ENCODE peak calls at places on chromosomes 1 and 21, in five cellular contexts. T is GM23248, R is mammary epithelial cell, B is mesenchymal stem cell, L is H1. H is an unnamed sample.

GRCh38 chr1:32250893-32251716 is at the start of gene LCK:
- DNase-seq in R (no peak), B (no peak), L (no peak), T (no peak), H (no peak)

GRCh38 chr1:81706650-81707435 is 93.9 kb upstream of the ADGRL2 start:
- DNase-seq in T (peak), B (peak), L (no peak), R (peak), H (peak)

GRCh38 chr1:166974647-166975345 is 544 bp downstream of the ILDR2 start:
- DNase-seq in T (no peak), L (no peak), B (no peak), R (no peak), H (no peak)

GRCh38 chr1:177945943-177946650 is 23.8 kb downstream of the SEC16B start:
- DNase-seq in R (peak), T (peak), B (peak), L (peak), H (no peak)

GRCh38 chr1:202234331-202235002 is 40.9 kb downstream of the LGR6 start:
- DNase-seq in R (no peak), B (peak), T (peak), L (no peak), H (peak)

GRCh38 chr1:17742590-17742989 is 12.5 kb upstream of the ACTL8 start:
- DNase-seq in L (no peak), T (peak), B (no peak), R (no peak), H (peak)

GRCh38 chr21:45019076-45019886 is 55.1 kb upstream of the ADARB1 start:
- DNase-seq in R (no peak), B (peak), T (peak), L (no peak), H (peak)

GRCh38 chr1:70293186-70293843 is 61.2 kb downstream of the ANKRD13C start:
- DNase-seq in B (no peak), T (no peak), L (no peak), R (no peak), H (no peak)

GRCh38 chr1:4711191-4711915 is 56.9 kb downstream of the AJAP1 start:
- DNase-seq in R (no peak), B (no peak), L (peak), T (no peak), H (no peak)

GRCh38 chr1:90925928-90926869 is 95.6 kb downstream of the ZNF644 start:
- DNase-seq in B (peak), R (peak), T (peak), L (peak), H (peak)

GRCh38 chr1:107950434-107950833 is 14.5 kb downstream of the VAV3 start:
- DNase-seq in R (no peak), B (no peak), L (no peak), T (no peak), H (no peak)

DNA sequence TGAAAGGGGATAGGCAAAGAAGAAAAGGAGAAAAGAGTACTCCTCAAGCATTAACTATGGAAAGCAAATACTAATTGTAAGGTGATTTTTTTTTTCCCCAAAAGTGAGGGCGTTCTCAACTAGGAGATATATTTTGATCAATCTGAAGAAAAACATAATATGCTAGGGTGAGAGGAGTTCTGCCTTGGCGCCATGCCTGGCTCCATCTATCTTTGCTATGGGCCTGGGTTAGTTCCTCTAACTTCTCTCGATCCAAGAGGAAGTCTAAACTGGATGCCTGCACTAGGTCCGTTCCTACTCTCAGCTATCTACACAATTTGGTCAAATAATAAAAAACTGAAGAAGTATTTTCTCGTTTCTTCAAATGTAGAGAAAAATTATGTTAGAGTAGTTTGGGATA is 20.5 kb downstream of the CNN3 start:
- DNase-seq in T (no peak), L (no peak), B (no peak), R (no peak), H (no peak)
- H3K27ac ChIP-seq in T (no peak), L (no peak), B (no peak), R (no peak), H (no peak)

DNA sequence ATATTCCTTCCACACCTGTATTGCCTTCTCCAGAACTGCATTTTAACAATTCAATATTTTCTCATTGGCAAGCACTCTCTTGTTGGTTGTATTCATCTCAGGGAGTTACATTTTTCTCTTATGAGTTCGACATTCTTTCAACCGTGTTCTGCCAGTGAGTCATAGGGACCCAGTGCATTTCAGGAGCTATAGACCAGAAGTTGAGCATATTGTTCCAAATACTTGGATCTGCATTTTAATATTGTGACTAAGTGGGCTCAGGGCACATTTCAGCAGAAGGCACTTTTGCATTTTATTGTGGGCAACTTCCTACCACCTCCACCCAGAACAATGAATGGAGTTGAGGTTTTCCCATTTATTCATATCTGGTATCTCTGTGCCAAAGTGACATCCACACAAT is 132.8 kb downstream of the TNFSF18 start:
- DNase-seq in L (no peak), T (peak), R (peak), B (peak), H (peak)
- H3K9ac ChIP-seq in L (no peak), T (peak), R (no peak), B (peak), H (no peak)

DNA sequence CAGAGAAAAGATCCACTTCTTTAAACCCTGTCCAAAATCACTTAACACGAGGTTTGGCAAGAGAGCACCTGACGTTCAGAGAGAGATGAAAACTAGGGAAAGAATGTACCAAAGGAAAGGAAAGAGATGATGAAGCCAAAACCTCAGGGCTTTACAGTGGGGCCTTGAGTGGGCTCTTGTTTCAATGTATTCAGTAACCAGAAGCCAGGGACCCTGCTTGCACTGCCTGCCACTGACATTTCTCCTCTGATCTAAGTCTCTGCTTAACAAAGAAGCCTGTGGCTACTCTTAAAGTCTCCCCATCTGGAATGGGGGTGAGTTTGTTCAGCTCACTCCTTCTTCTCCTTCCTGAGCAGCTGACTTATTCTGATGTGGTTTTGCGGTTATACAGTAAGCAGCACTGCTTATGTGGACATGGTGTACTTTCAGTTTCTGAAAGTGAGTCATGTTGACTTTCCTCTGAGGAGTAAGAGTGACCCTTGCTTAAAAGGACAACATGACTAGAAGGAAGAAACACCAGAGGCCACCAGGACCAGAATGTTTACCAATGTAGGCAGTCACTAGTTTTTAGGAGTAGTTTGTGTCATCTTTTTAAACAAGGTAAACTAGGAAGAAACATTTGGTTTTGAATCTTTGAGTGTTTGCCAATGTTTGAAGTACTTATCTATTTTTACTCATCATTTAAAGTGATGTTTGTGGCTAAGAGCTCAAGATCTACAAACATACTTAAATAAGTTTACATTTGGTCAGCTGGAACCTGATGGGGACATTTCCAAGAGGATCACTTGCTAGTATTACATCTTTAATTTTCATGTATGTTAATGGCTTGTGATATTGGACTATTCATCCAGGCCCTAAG is 87.4 kb downstream of the FASLG start:
- DNase-seq in T (peak), B (peak), R (peak), L (no peak), H (peak)
- H3K27ac ChIP-seq in T (peak), B (peak), R (peak), L (no peak), H (peak)

GRCh38 chr1:24202556-24202955 is 15.5 kb upstream of the IFNLR1 start:
- DNase-seq in R (no peak), B (no peak), T (no peak), L (no peak), H (no peak)
- H3K9ac ChIP-seq in R (no peak), B (peak), T (no peak), L (no peak), H (no peak)

GRCh38 chr1:22089134-22089571 is 36.6 kb downstream of the CDC42 start:
- DNase-seq in R (no peak), B (no peak), L (no peak), T (peak), H (no peak)
- H3K27ac ChIP-seq in R (no peak), B (no peak), L (no peak), T (peak), H (no peak)

GRCh38 chr1:183918589-183918988 is 113.7 kb downstream of the RGL1 start:
- DNase-seq in R (no peak), T (no peak), B (no peak), L (no peak), H (no peak)
- H3K9ac ChIP-seq in R (no peak), T (no peak), B (no peak), L (no peak), H (no peak)

GRCh38 chr1:80047791-80048190 is 1041.3 kb upstream of the ADGRL4 start:
- DNase-seq in T (peak), B (no peak), L (no peak), R (no peak), H (peak)

GRCh38 chr1:80048706-80049105 is 1042.2 kb upstream of the ADGRL4 start:
- DNase-seq in T (no peak), B (no peak), R (peak), L (no peak), H (no peak)

GRCh38 chr1:80053613-80054012 is 1047.1 kb upstream of the ADGRL4 start:
- DNase-seq in B (no peak), T (no peak), L (no peak), R (no peak), H (no peak)

GRCh38 chr1:80050523-80050922 is 1044.0 kb upstream of the ADGRL4 start:
- DNase-seq in B (no peak), T (no peak), R (no peak), L (no peak), H (no peak)

DNA sequence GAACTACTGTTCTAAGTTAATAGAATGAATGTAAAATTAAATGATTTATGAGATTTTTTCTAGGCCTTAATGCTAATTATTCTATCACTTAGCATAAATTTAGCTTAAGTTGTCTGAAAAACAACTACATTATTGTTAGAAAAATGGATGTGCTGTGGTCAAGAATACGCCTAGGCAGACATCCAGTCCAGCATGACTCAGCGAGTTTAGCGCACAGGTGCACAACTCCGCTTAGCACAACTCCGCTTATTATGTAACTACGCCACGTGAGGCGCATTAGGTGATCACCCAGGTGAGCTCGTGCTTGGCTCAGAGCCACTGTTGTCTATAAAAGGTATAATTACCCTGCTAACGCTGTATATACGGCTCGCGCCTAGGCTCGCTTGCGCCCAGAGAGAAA is 1043.6 kb upstream of the ADGRL4 start:
- DNase-seq in T (no peak), L (no peak), B (no peak), R (no peak), H (no peak)
- H3K27ac ChIP-seq in T (no peak), L (no peak), B (no peak), R (no peak), H (no peak)

GRCh38 chr1:42816600-42817439 is at the start of the genes ERMAP and SVBP:
- DNase-seq in B (peak), L (peak), R (peak), T (peak), H (peak)

GRCh38 chr1:42815938-42816599 is 853 bp upstream of the ERMAP start:
- DNase-seq in T (peak), L (no peak), B (peak), R (peak), H (no peak)

GRCh38 chr1:42820813-42821212 is 3.6 kb upstream of the SVBP start:
- DNase-seq in R (no peak), B (no peak), T (no peak), L (no peak), H (no peak)

GRCh38 chr1:42817976-42818375 is 779 bp upstream of the SVBP start:
- DNase-seq in R (no peak), T (no peak), B (no peak), L (no peak), H (no peak)

GRCh38 chr1:42817440-42817767 is 207 bp upstream of the SVBP start:
- DNase-seq in T (no peak), L (no peak), R (no peak), B (no peak), H (no peak)
- H3K9ac ChIP-seq in T (peak), L (no peak), R (peak), B (peak), H (peak)

H was measured in astrocyte.